ENCODE peak calls at places on chromosomes 6 and 20, in four cellular contexts. One of them, this sample, is unnamed.
A peak's percentile ranks its signal among the peaks of the same experiment; 100 is the strongest.

GRCh38 chr6:20680697-20681165 is 146.5 kb downstream of the CDKAL1 start:
- DNase-seq in neural progenitor cell: no peak
- DNase-seq in ovary: no peak
- DNase-seq in AG04450: no peak
- DNase-seq in this sample: no peak

GRCh38 chr20:44967207-44967807 is 995 bp downstream of the STK4 start:
- DNase-seq in neural progenitor cell: no peak
- DNase-seq in ovary: no peak
- DNase-seq in AG04450: no peak
- DNase-seq in this sample: no peak

GRCh38 chr6:54993294-54993693 is 146.7 kb downstream of the FAM83B start:
- DNase-seq in neural progenitor cell: no peak
- DNase-seq in ovary: no peak
- DNase-seq in AG04450: no peak
- DNase-seq in this sample: no peak

GRCh38 chr20:1405801-1406200 is 12.9 kb upstream of the FKBP1A start:
- DNase-seq in neural progenitor cell: no peak
- DNase-seq in ovary: no peak
- DNase-seq in AG04450: no peak
- DNase-seq in this sample: no peak

GRCh38 chr6:161891542-161891941 is 617.7 kb upstream of the AGPAT4 start:
- DNase-seq in neural progenitor cell: no peak
- DNase-seq in ovary: no peak
- DNase-seq in AG04450: no peak
- DNase-seq in this sample: no peak

GRCh38 chr6:7479801-7480266 is 61.6 kb upstream of the DSP start:
- DNase-seq in neural progenitor cell: no peak
- DNase-seq in ovary: no peak
- DNase-seq in AG04450: no peak
- DNase-seq in this sample: peak; percentile 4

GRCh38 chr6:149899926-149900619 is 2.2 kb upstream of the RAET1E start:
- DNase-seq in neural progenitor cell: no peak
- DNase-seq in ovary: peak; percentile 10
- DNase-seq in AG04450: no peak
- DNase-seq in this sample: no peak

GRCh38 chr6:44297063-44298038 is 15.8 kb downstream of the AARS2 start:
- DNase-seq in neural progenitor cell: peak; percentile 85
- DNase-seq in ovary: peak; percentile 78
- DNase-seq in AG04450: no peak
- DNase-seq in this sample: no peak

GRCh38 chr6:41120058-41120457 is 34.1 kb downstream of the TREML1 start:
- DNase-seq in neural progenitor cell: no peak
- DNase-seq in ovary: no peak
- DNase-seq in AG04450: no peak
- DNase-seq in this sample: no peak

GRCh38 chr20:21713470-21713869 is 8.0 kb downstream of the PAX1 start:
- DNase-seq in neural progenitor cell: no peak
- DNase-seq in ovary: no peak
- DNase-seq in AG04450: no peak
- DNase-seq in this sample: no peak

GRCh38 chr6:21769405-21769851 is 175.9 kb downstream of the SOX4 start:
- DNase-seq in neural progenitor cell: peak; percentile 80
- DNase-seq in ovary: no peak
- DNase-seq in AG04450: peak; percentile 95
- DNase-seq in this sample: peak; percentile 61

GRCh38 chr20:49448917-49449316 is 33.6 kb downstream of the KCNB1 start:
- DNase-seq in neural progenitor cell: no peak
- DNase-seq in ovary: no peak
- DNase-seq in AG04450: no peak
- DNase-seq in this sample: no peak

GRCh38 chr20:22582960-22583772 is 1.2 kb downstream of the FOXA2 start:
- DNase-seq in neural progenitor cell: peak; percentile 66
- DNase-seq in ovary: no peak
- DNase-seq in AG04450: no peak
- DNase-seq in this sample: no peak

DNA sequence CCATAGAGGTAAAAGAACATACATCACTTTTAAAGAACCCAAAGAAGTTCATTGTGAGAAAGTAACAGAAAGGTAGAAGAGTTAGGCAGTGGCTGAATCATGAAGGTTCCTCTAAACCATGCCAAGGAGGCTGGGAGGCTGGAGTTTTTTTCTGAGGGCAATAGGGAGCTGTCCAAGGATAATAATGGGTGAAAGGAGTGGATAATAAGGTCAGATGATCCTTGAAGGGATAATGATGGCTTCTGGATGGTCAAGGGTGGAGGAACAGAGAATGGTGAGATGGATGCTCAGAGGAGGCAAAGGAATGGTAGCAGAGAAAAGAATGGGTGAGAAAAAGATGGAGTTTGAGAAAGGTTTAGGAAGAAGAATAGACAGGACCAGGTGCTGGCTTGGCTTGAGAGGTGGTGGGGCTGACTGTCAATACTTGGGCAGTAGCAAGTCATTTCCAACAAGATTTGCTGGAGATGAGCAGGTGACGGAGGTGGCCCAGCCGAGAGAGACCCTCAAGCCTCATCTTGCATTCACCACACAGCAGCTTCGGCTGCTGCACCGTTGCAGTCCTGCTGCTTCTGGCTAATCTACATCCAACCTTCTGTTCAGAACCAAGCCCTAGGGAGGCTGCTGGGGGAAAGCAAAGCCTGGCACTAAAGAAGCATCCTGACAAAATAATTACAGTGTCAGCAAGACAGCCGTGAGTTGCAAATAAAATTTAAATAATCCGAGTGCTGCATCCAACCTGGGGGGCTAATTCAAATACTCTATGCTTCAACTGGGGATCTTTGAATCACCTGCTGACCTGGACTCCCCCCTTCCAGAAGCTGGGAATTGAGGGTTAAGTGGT is 131.2 kb upstream of the KCNG1 start:
- DNase-seq in neural progenitor cell: no peak
- DNase-seq in ovary: no peak
- DNase-seq in AG04450: no peak
- DNase-seq in this sample: no peak
- H3K27me3 ChIP-seq in neural progenitor cell: no peaks in the 10 kb centered on the region
- H3K27me3 ChIP-seq in ovary: no peaks in the 10 kb centered on the region
- H3K27me3 ChIP-seq in AG04450: peaks cover 35% of the 10 kb centered on the region
- H3K27me3 ChIP-seq in this sample: peaks cover 33% of the 10 kb centered on the region

GRCh38 chr20:37347347-37347823 is 1.4 kb downstream of the SRC start:
- DNase-seq in neural progenitor cell: no peak
- DNase-seq in ovary: no peak
- DNase-seq in AG04450: no peak
- DNase-seq in this sample: no peak
- H3K4me3 ChIP-seq in neural progenitor cell: peak overlapping the region; percentile 78
- H3K4me3 ChIP-seq in ovary: peak overlapping the region; percentile 81
- H3K4me3 ChIP-seq in AG04450: peak overlapping the region; percentile 66
- H3K4me3 ChIP-seq in this sample: no peak overlapping the region

DNA sequence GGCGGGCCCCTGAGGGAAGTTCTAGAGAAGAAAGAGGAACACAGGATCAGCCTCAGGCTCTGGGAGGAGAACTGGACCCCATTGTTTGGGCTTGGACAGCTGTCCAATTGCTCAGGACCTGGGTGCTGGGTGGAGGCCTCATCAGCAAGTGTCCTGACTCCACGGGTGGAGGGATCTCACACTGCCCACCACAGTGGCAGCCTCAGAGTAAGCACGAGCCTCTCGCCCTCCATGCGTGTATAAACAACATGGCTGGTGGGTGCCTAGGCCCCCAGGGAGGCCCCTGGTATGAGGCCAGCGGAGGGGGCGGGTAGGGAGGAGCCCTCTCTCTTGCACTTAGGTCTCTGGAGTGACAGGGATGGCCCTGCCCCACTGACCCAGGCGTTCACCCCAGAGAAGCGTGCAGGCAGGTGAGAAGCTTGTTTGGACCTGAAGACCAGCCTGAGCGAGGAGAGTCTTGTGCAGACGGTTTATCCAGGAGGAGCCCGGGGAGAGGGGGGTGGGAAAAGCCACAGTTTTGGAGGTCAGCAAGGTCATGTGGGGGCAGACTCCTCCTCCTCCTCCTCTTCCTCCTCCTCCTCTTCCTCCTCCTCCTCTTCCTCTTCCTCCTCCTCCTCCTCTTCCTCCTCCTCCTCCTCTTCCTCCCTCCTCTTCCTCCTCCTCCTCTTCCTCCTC is 41.9 kb upstream of the BHLHE23 start:
- DNase-seq in neural progenitor cell: no peak
- DNase-seq in ovary: no peak
- DNase-seq in AG04450: no peak
- DNase-seq in this sample: peak; percentile 46
- H3K27me3 ChIP-seq in neural progenitor cell: peaks cover 39% of the 10 kb centered on the region
- H3K27me3 ChIP-seq in ovary: no peaks in the 10 kb centered on the region
- H3K27me3 ChIP-seq in AG04450: peaks cover 12% of the 10 kb centered on the region
- H3K27me3 ChIP-seq in this sample: peaks cover 57% of the 10 kb centered on the region

DNA sequence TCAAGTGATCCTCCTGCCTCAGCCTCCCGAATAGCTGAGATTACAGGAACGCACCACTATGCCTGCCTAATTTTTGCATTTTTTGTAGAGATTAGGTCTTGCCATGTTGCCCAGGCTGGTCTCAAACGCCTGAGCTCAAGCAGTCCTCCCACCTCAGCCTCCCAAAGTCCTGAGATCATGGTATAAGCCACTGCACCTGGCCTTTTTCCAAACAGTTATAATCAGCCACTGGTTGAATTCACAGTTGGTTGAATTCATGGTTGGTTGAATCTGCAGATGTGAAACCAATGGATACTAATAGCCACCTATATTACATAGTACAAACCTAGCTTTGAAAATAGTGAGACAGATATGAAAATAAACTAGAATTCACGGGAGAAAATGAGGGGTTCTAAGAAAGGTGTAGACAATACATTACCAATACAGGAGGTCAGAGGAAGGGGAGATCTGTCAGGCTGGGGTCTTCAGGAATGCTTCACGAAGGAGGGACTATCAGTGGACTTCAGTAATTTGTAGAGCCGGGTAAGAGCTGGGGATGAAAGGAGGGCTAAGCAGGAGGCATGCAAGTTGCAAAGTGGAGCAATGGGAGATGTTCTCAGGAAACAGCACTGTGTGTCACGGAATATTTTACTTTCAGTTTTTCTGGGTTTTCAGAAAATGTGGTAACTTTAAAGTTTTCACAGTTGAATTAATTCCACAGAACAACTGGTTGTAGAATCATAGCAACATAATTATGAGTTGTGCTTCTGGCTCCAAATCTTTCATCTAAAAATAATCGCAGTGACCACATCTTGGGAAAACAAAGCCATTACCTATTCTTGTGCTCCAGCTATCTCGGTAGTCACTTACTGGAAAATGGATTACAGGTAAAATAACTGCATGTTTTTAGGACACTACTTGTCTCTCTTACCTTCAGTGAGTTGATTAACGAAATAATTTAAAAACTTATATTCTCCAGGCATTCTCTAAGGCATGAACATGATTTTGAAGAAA is 12.9 kb upstream of the CEP85L start:
- DNase-seq in neural progenitor cell: no peak
- DNase-seq in ovary: no peak
- DNase-seq in AG04450: no peak
- DNase-seq in this sample: no peak
- H3K4me3 ChIP-seq in neural progenitor cell: no peak overlapping the region
- H3K4me3 ChIP-seq in ovary: peak overlapping the region; percentile 3
- H3K4me3 ChIP-seq in AG04450: no peak overlapping the region
- H3K4me3 ChIP-seq in this sample: no peak overlapping the region

GRCh38 chr20:40687384-40688128 is 1.5 kb downstream of the MAFB start:
- DNase-seq in neural progenitor cell: peak; percentile 79
- DNase-seq in ovary: peak; percentile 62
- DNase-seq in AG04450: no peak
- DNase-seq in this sample: no peak
- H3K27me3 ChIP-seq in neural progenitor cell: peaks cover 100% of the 10 kb centered on the region
- H3K27me3 ChIP-seq in ovary: peaks cover 4% of the 10 kb centered on the region
- H3K27me3 ChIP-seq in AG04450: peaks cover 85% of the 10 kb centered on the region
- H3K27me3 ChIP-seq in this sample: peaks cover 39% of the 10 kb centered on the region

GRCh38 chr6:83592770-83593394 is 80.5 kb downstream of the PRSS35 start:
- DNase-seq in neural progenitor cell: peak; percentile 38
- DNase-seq in ovary: no peak
- DNase-seq in AG04450: no peak
- DNase-seq in this sample: no peak
- H3K4me3 ChIP-seq in neural progenitor cell: no peak overlapping the region
- H3K4me3 ChIP-seq in ovary: no peak overlapping the region
- H3K4me3 ChIP-seq in AG04450: no peak overlapping the region
- H3K4me3 ChIP-seq in this sample: no peak overlapping the region

DNA sequence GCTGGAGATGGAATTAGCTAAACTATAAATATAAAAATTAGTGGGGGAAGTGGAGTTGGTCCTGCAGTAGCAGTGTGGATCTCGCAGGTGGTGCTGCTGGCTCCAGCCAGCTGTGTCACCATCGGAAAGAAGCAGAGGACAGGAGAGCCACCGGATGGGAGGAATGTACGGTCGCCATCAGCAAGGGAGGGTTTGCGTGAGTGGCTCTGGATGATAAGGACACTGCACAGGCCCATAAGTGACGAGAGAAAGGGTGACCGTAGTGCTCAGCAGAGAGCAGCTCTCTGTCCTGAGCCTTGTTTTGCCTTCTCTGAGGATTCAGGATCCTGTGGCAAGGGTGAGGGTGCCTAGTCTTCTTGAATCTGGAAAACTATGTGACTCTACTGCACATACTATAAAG is 378.7 kb downstream of the ZFAND3 start:
- DNase-seq in neural progenitor cell: no peak
- DNase-seq in ovary: no peak
- DNase-seq in AG04450: no peak
- DNase-seq in this sample: no peak
- H3K27me3 ChIP-seq in neural progenitor cell: no peaks in the 10 kb centered on the region
- H3K27me3 ChIP-seq in ovary: no peaks in the 10 kb centered on the region
- H3K27me3 ChIP-seq in AG04450: no peaks in the 10 kb centered on the region
- H3K27me3 ChIP-seq in this sample: no peaks in the 10 kb centered on the region